ENCODE peak calls at places on chromosomes 12 and 14, in ten cellular contexts. C is activated T-cell treated with anti-CD3 and anti-CD28 coated beads, Interleukin-2, amount 50 U/mL, for 1 hour; O is T-helper 1 cell; X is hepatocyte; R is heart right ventricle; Z is AG04450; D is AG08395; V is SK-N-MC; I is HEK293T; K is T-helper 2 cell. J is an unnamed sample.
A peak's percentile ranks its signal among the peaks of the same experiment; 100 is the strongest.

GRCh38 chr14:89504602-89505320 is 87.7 kb upstream of the FOXN3 start:
- DNase-seq in O (no peak), K (no peak), V (no peak), C (no peak), D (peak; percentile 78), R (peak; percentile 17), X (no peak), Z (no peak), I (no peak), J (peak; percentile 55)

GRCh38 chr14:94598816-94599655 is 13.2 kb upstream of the SERPINA3 start:
- DNase-seq in O (no peak), I (no peak), D (peak; percentile 91), Z (peak; percentile 89), C (no peak), X (peak; percentile 90), K (no peak), R (no peak), V (no peak), J (peak; percentile 85)

GRCh38 chr12:59055204-59055839 is 135.0 kb upstream of the LRIG3 start:
- DNase-seq in O (no peak), C (no peak), Z (no peak), X (peak; percentile 31), V (no peak), D (peak; percentile 65), R (no peak), I (no peak), K (no peak), J (no peak)

GRCh38 chr12:121893901-121894540 is 5.4 kb downstream of the PSMD9 start:
- DNase-seq in I (no peak), Z (peak; percentile 50), K (no peak), C (no peak), X (peak; percentile 76), O (no peak), R (no peak), D (peak; percentile 74), V (no peak), J (no peak)

GRCh38 chr14:23728791-23729190 is 92.6 kb downstream of the DHRS2 start:
- DNase-seq in I (no peak), D (no peak), R (no peak), V (no peak), Z (no peak), O (no peak), C (no peak), K (no peak), X (no peak), J (no peak)

GRCh38 chr12:46240436-46240835 is 28.4 kb downstream of the SLC38A1 start:
- DNase-seq in C (no peak), Z (no peak), K (no peak), D (no peak), V (no peak), I (no peak), O (no peak), R (no peak), X (no peak), J (no peak)

GRCh38 chr12:11709513-11709912 is 60.0 kb downstream of the ETV6 start:
- DNase-seq in D (no peak), X (no peak), V (no peak), Z (no peak), R (no peak), O (no peak), I (no peak), K (no peak), C (no peak), J (no peak)

GRCh38 chr14:99389171-99389826 is 91.4 kb downstream of the SETD3 start:
- DNase-seq in C (peak; percentile 45), I (peak; percentile 76), R (peak; percentile 17), X (peak; percentile 67), O (peak; percentile 15), K (no peak), V (no peak), Z (no peak), D (peak; percentile 56), J (no peak)

GRCh38 chr14:94110552-94111181 is at the start of gene IFI27:
- DNase-seq in R (peak; percentile 88), I (no peak), K (no peak), V (no peak), Z (no peak), D (peak; percentile 77), C (no peak), X (no peak), O (no peak), J (no peak)

GRCh38 chr12:68743416-68743815 is 2.6 kb upstream of the SLC35E3 start:
- DNase-seq in C (no peak), O (no peak), Z (no peak), X (no peak), D (no peak), V (no peak), I (no peak), R (no peak), K (no peak), J (no peak)

GRCh38 chr14:102538598-102539543 is 29.3 kb upstream of the ANKRD9 start:
- DNase-seq in O (no peak), V (no peak), R (no peak), Z (no peak), C (no peak), I (no peak), K (no peak), X (peak; percentile 9), D (no peak), J (no peak)